ENCODE peak calls at places on chromosome 9, in eight cellular contexts. One of them, this sample, is unnamed.

GRCh38 chr9:130222833-130223232 is 42.7 kb upstream of the HMCN2 start:
- DNase-seq in CD4-positive, CD25-positive, alpha-beta regulatory T cell: no peak
- DNase-seq in heart right ventricle: no peak
- DNase-seq in effector memory CD4-positive, alpha-beta T cell: no peak
- DNase-seq in mesendoderm: no peak
- DNase-seq in prostate gland: no peak
- DNase-seq in activated CD8-positive, alpha-beta memory T cell treated with anti-CD3 and anti-CD28 coated beads, Interleukin-2, amount 50 U/mL, for 48 hours: no peak
- DNase-seq in GM23248: no peak
- DNase-seq in this sample: no peak

GRCh38 chr9:123375725-123376132 is 19.7 kb downstream of the CRB2 start:
- DNase-seq in CD4-positive, CD25-positive, alpha-beta regulatory T cell: no peak
- DNase-seq in heart right ventricle: no peak
- DNase-seq in effector memory CD4-positive, alpha-beta T cell: no peak
- DNase-seq in mesendoderm: peak
- DNase-seq in prostate gland: no peak
- DNase-seq in activated CD8-positive, alpha-beta memory T cell treated with anti-CD3 and anti-CD28 coated beads, Interleukin-2, amount 50 U/mL, for 48 hours: no peak
- DNase-seq in GM23248: peak
- DNase-seq in this sample: no peak

GRCh38 chr9:91310037-91310436 is 51.7 kb downstream of the AUH start:
- DNase-seq in CD4-positive, CD25-positive, alpha-beta regulatory T cell: no peak
- DNase-seq in heart right ventricle: no peak
- DNase-seq in effector memory CD4-positive, alpha-beta T cell: no peak
- DNase-seq in mesendoderm: peak
- DNase-seq in prostate gland: no peak
- DNase-seq in activated CD8-positive, alpha-beta memory T cell treated with anti-CD3 and anti-CD28 coated beads, Interleukin-2, amount 50 U/mL, for 48 hours: no peak
- DNase-seq in GM23248: no peak
- DNase-seq in this sample: no peak

GRCh38 chr9:4887556-4887955 is 94.8 kb downstream of the RCL1 start:
- DNase-seq in CD4-positive, CD25-positive, alpha-beta regulatory T cell: no peak
- DNase-seq in heart right ventricle: peak
- DNase-seq in effector memory CD4-positive, alpha-beta T cell: no peak
- DNase-seq in mesendoderm: no peak
- DNase-seq in prostate gland: peak
- DNase-seq in activated CD8-positive, alpha-beta memory T cell treated with anti-CD3 and anti-CD28 coated beads, Interleukin-2, amount 50 U/mL, for 48 hours: no peak
- DNase-seq in GM23248: peak
- DNase-seq in this sample: peak

GRCh38 chr9:115144706-115145105 is 26.7 kb upstream of the TNC start:
- DNase-seq in CD4-positive, CD25-positive, alpha-beta regulatory T cell: no peak
- DNase-seq in heart right ventricle: no peak
- DNase-seq in effector memory CD4-positive, alpha-beta T cell: no peak
- DNase-seq in mesendoderm: peak
- DNase-seq in prostate gland: no peak
- DNase-seq in activated CD8-positive, alpha-beta memory T cell treated with anti-CD3 and anti-CD28 coated beads, Interleukin-2, amount 50 U/mL, for 48 hours: no peak
- DNase-seq in GM23248: no peak
- DNase-seq in this sample: no peak

GRCh38 chr9:111621895-111622480 is 9.1 kb upstream of the DNAJC25 start:
- DNase-seq in CD4-positive, CD25-positive, alpha-beta regulatory T cell: no peak
- DNase-seq in heart right ventricle: peak
- DNase-seq in effector memory CD4-positive, alpha-beta T cell: no peak
- DNase-seq in mesendoderm: no peak
- DNase-seq in prostate gland: peak
- DNase-seq in activated CD8-positive, alpha-beta memory T cell treated with anti-CD3 and anti-CD28 coated beads, Interleukin-2, amount 50 U/mL, for 48 hours: no peak
- DNase-seq in GM23248: peak
- DNase-seq in this sample: peak

GRCh38 chr9:13967011-13967410 is 346.9 kb downstream of the NFIB start:
- DNase-seq in CD4-positive, CD25-positive, alpha-beta regulatory T cell: no peak
- DNase-seq in heart right ventricle: no peak
- DNase-seq in effector memory CD4-positive, alpha-beta T cell: no peak
- DNase-seq in mesendoderm: peak
- DNase-seq in prostate gland: no peak
- DNase-seq in activated CD8-positive, alpha-beta memory T cell treated with anti-CD3 and anti-CD28 coated beads, Interleukin-2, amount 50 U/mL, for 48 hours: no peak
- DNase-seq in GM23248: no peak
- DNase-seq in this sample: no peak

GRCh38 chr9:92406506-92406905 is 2.1 kb upstream of the OGN start:
- DNase-seq in CD4-positive, CD25-positive, alpha-beta regulatory T cell: peak
- DNase-seq in heart right ventricle: peak
- DNase-seq in effector memory CD4-positive, alpha-beta T cell: peak
- DNase-seq in mesendoderm: no peak
- DNase-seq in prostate gland: peak
- DNase-seq in activated CD8-positive, alpha-beta memory T cell treated with anti-CD3 and anti-CD28 coated beads, Interleukin-2, amount 50 U/mL, for 48 hours: no peak
- DNase-seq in GM23248: no peak
- DNase-seq in this sample: no peak

GRCh38 chr9:93451762-93452709 is 551 bp downstream of the FAM120A start:
- DNase-seq in CD4-positive, CD25-positive, alpha-beta regulatory T cell: peak
- DNase-seq in heart right ventricle: peak
- DNase-seq in effector memory CD4-positive, alpha-beta T cell: peak
- DNase-seq in mesendoderm: peak
- DNase-seq in prostate gland: peak
- DNase-seq in activated CD8-positive, alpha-beta memory T cell treated with anti-CD3 and anti-CD28 coated beads, Interleukin-2, amount 50 U/mL, for 48 hours: peak
- DNase-seq in GM23248: peak
- DNase-seq in this sample: peak

GRCh38 chr9:130382086-130382485 is 62.7 kb upstream of the ASS1 start:
- DNase-seq in CD4-positive, CD25-positive, alpha-beta regulatory T cell: no peak
- DNase-seq in heart right ventricle: no peak
- DNase-seq in effector memory CD4-positive, alpha-beta T cell: no peak
- DNase-seq in mesendoderm: no peak
- DNase-seq in prostate gland: no peak
- DNase-seq in activated CD8-positive, alpha-beta memory T cell treated with anti-CD3 and anti-CD28 coated beads, Interleukin-2, amount 50 U/mL, for 48 hours: no peak
- DNase-seq in GM23248: no peak
- DNase-seq in this sample: no peak

GRCh38 chr9:557601-558201 is 283.8 kb upstream of the DMRT1 start:
- DNase-seq in CD4-positive, CD25-positive, alpha-beta regulatory T cell: no peak
- DNase-seq in heart right ventricle: no peak
- DNase-seq in effector memory CD4-positive, alpha-beta T cell: no peak
- DNase-seq in mesendoderm: peak
- DNase-seq in prostate gland: no peak
- DNase-seq in activated CD8-positive, alpha-beta memory T cell treated with anti-CD3 and anti-CD28 coated beads, Interleukin-2, amount 50 U/mL, for 48 hours: no peak
- DNase-seq in GM23248: no peak
- DNase-seq in this sample: peak

GRCh38 chr9:33248606-33249005 is 8.6 kb downstream of the SPINK4 start:
- DNase-seq in CD4-positive, CD25-positive, alpha-beta regulatory T cell: no peak
- DNase-seq in heart right ventricle: no peak
- DNase-seq in effector memory CD4-positive, alpha-beta T cell: no peak
- DNase-seq in mesendoderm: no peak
- DNase-seq in prostate gland: no peak
- DNase-seq in activated CD8-positive, alpha-beta memory T cell treated with anti-CD3 and anti-CD28 coated beads, Interleukin-2, amount 50 U/mL, for 48 hours: peak
- DNase-seq in GM23248: no peak
- DNase-seq in this sample: no peak

GRCh38 chr9:108671156-108671555 is 184.6 kb downstream of the ACTL7B start:
- DNase-seq in CD4-positive, CD25-positive, alpha-beta regulatory T cell: no peak
- DNase-seq in heart right ventricle: no peak
- DNase-seq in effector memory CD4-positive, alpha-beta T cell: no peak
- DNase-seq in mesendoderm: peak
- DNase-seq in prostate gland: no peak
- DNase-seq in activated CD8-positive, alpha-beta memory T cell treated with anti-CD3 and anti-CD28 coated beads, Interleukin-2, amount 50 U/mL, for 48 hours: no peak
- DNase-seq in GM23248: peak
- DNase-seq in this sample: peak

GRCh38 chr9:127535834-127536233 is 76.2 kb upstream of the STXBP1 start:
- DNase-seq in CD4-positive, CD25-positive, alpha-beta regulatory T cell: no peak
- DNase-seq in heart right ventricle: no peak
- DNase-seq in effector memory CD4-positive, alpha-beta T cell: no peak
- DNase-seq in mesendoderm: no peak
- DNase-seq in prostate gland: no peak
- DNase-seq in activated CD8-positive, alpha-beta memory T cell treated with anti-CD3 and anti-CD28 coated beads, Interleukin-2, amount 50 U/mL, for 48 hours: no peak
- DNase-seq in GM23248: peak
- DNase-seq in this sample: no peak

GRCh38 chr9:121819511-121820231 is 168.2 kb downstream of the DAB2IP start:
- DNase-seq in CD4-positive, CD25-positive, alpha-beta regulatory T cell: no peak
- DNase-seq in heart right ventricle: no peak
- DNase-seq in effector memory CD4-positive, alpha-beta T cell: no peak
- DNase-seq in mesendoderm: peak
- DNase-seq in prostate gland: no peak
- DNase-seq in activated CD8-positive, alpha-beta memory T cell treated with anti-CD3 and anti-CD28 coated beads, Interleukin-2, amount 50 U/mL, for 48 hours: no peak
- DNase-seq in GM23248: peak
- DNase-seq in this sample: no peak

GRCh38 chr9:70435948-70436347 is 21.5 kb upstream of the KLF9 start:
- DNase-seq in CD4-positive, CD25-positive, alpha-beta regulatory T cell: no peak
- DNase-seq in heart right ventricle: peak
- DNase-seq in effector memory CD4-positive, alpha-beta T cell: no peak
- DNase-seq in mesendoderm: no peak
- DNase-seq in prostate gland: no peak
- DNase-seq in activated CD8-positive, alpha-beta memory T cell treated with anti-CD3 and anti-CD28 coated beads, Interleukin-2, amount 50 U/mL, for 48 hours: no peak
- DNase-seq in GM23248: peak
- DNase-seq in this sample: peak

GRCh38 chr9:99253772-99254431 is 31.8 kb downstream of the SEC61B start:
- DNase-seq in CD4-positive, CD25-positive, alpha-beta regulatory T cell: peak
- DNase-seq in heart right ventricle: no peak
- DNase-seq in effector memory CD4-positive, alpha-beta T cell: peak
- DNase-seq in mesendoderm: peak
- DNase-seq in prostate gland: no peak
- DNase-seq in activated CD8-positive, alpha-beta memory T cell treated with anti-CD3 and anti-CD28 coated beads, Interleukin-2, amount 50 U/mL, for 48 hours: peak
- DNase-seq in GM23248: no peak
- DNase-seq in this sample: peak

GRCh38 chr9:112028242-112029221 is 131.9 kb downstream of the UGCG start:
- DNase-seq in CD4-positive, CD25-positive, alpha-beta regulatory T cell: no peak
- DNase-seq in heart right ventricle: no peak
- DNase-seq in effector memory CD4-positive, alpha-beta T cell: no peak
- DNase-seq in mesendoderm: no peak
- DNase-seq in prostate gland: no peak
- DNase-seq in activated CD8-positive, alpha-beta memory T cell treated with anti-CD3 and anti-CD28 coated beads, Interleukin-2, amount 50 U/mL, for 48 hours: no peak
- DNase-seq in GM23248: no peak
- DNase-seq in this sample: no peak

GRCh38 chr9:127451681-127452480 is 571 bp downstream of the LRSAM1 start:
- DNase-seq in CD4-positive, CD25-positive, alpha-beta regulatory T cell: peak
- DNase-seq in heart right ventricle: peak
- DNase-seq in effector memory CD4-positive, alpha-beta T cell: peak
- DNase-seq in mesendoderm: peak
- DNase-seq in prostate gland: peak
- DNase-seq in activated CD8-positive, alpha-beta memory T cell treated with anti-CD3 and anti-CD28 coated beads, Interleukin-2, amount 50 U/mL, for 48 hours: peak
- DNase-seq in GM23248: peak
- DNase-seq in this sample: peak

GRCh38 chr9:112558476-112558875 is 71.8 kb downstream of the KIAA1958 start:
- DNase-seq in CD4-positive, CD25-positive, alpha-beta regulatory T cell: no peak
- DNase-seq in heart right ventricle: no peak
- DNase-seq in effector memory CD4-positive, alpha-beta T cell: no peak
- DNase-seq in mesendoderm: no peak
- DNase-seq in prostate gland: no peak
- DNase-seq in activated CD8-positive, alpha-beta memory T cell treated with anti-CD3 and anti-CD28 coated beads, Interleukin-2, amount 50 U/mL, for 48 hours: no peak
- DNase-seq in GM23248: peak
- DNase-seq in this sample: peak

GRCh38 chr9:87497604-87498045 is at the start of gene DAPK1:
- DNase-seq in CD4-positive, CD25-positive, alpha-beta regulatory T cell: no peak
- DNase-seq in heart right ventricle: peak
- DNase-seq in effector memory CD4-positive, alpha-beta T cell: no peak
- DNase-seq in mesendoderm: peak
- DNase-seq in prostate gland: peak
- DNase-seq in activated CD8-positive, alpha-beta memory T cell treated with anti-CD3 and anti-CD28 coated beads, Interleukin-2, amount 50 U/mL, for 48 hours: peak
- DNase-seq in GM23248: peak
- DNase-seq in this sample: peak

GRCh38 chr9:137189297-137190295 is 1.1 kb downstream of the SSNA1 start:
- DNase-seq in CD4-positive, CD25-positive, alpha-beta regulatory T cell: no peak
- DNase-seq in heart right ventricle: no peak
- DNase-seq in effector memory CD4-positive, alpha-beta T cell: no peak
- DNase-seq in mesendoderm: no peak
- DNase-seq in prostate gland: no peak
- DNase-seq in activated CD8-positive, alpha-beta memory T cell treated with anti-CD3 and anti-CD28 coated beads, Interleukin-2, amount 50 U/mL, for 48 hours: no peak
- DNase-seq in GM23248: peak
- DNase-seq in this sample: no peak

GRCh38 chr9:18786196-18786595 is 246.8 kb downstream of the SAXO1 start:
- DNase-seq in CD4-positive, CD25-positive, alpha-beta regulatory T cell: no peak
- DNase-seq in heart right ventricle: no peak
- DNase-seq in effector memory CD4-positive, alpha-beta T cell: no peak
- DNase-seq in mesendoderm: no peak
- DNase-seq in prostate gland: no peak
- DNase-seq in activated CD8-positive, alpha-beta memory T cell treated with anti-CD3 and anti-CD28 coated beads, Interleukin-2, amount 50 U/mL, for 48 hours: no peak
- DNase-seq in GM23248: peak
- DNase-seq in this sample: no peak

GRCh38 chr9:34145165-34145564 is 18.7 kb upstream of the DCAF12 start:
- DNase-seq in CD4-positive, CD25-positive, alpha-beta regulatory T cell: no peak
- DNase-seq in heart right ventricle: no peak
- DNase-seq in effector memory CD4-positive, alpha-beta T cell: no peak
- DNase-seq in mesendoderm: peak
- DNase-seq in prostate gland: no peak
- DNase-seq in activated CD8-positive, alpha-beta memory T cell treated with anti-CD3 and anti-CD28 coated beads, Interleukin-2, amount 50 U/mL, for 48 hours: no peak
- DNase-seq in GM23248: peak
- DNase-seq in this sample: no peak

GRCh38 chr9:90858505-90858904 is 56.9 kb downstream of the SYK start:
- DNase-seq in CD4-positive, CD25-positive, alpha-beta regulatory T cell: no peak
- DNase-seq in heart right ventricle: no peak
- DNase-seq in effector memory CD4-positive, alpha-beta T cell: no peak
- DNase-seq in mesendoderm: no peak
- DNase-seq in prostate gland: no peak
- DNase-seq in activated CD8-positive, alpha-beta memory T cell treated with anti-CD3 and anti-CD28 coated beads, Interleukin-2, amount 50 U/mL, for 48 hours: peak
- DNase-seq in GM23248: no peak
- DNase-seq in this sample: no peak

GRCh38 chr9:99231708-99232107 is 9.6 kb downstream of the SEC61B start:
- DNase-seq in CD4-positive, CD25-positive, alpha-beta regulatory T cell: no peak
- DNase-seq in heart right ventricle: no peak
- DNase-seq in effector memory CD4-positive, alpha-beta T cell: no peak
- DNase-seq in mesendoderm: peak
- DNase-seq in prostate gland: no peak
- DNase-seq in activated CD8-positive, alpha-beta memory T cell treated with anti-CD3 and anti-CD28 coated beads, Interleukin-2, amount 50 U/mL, for 48 hours: no peak
- DNase-seq in GM23248: peak
- DNase-seq in this sample: no peak

GRCh38 chr9:124774131-124774978 is 2.6 kb upstream of the OLFML2A start:
- DNase-seq in CD4-positive, CD25-positive, alpha-beta regulatory T cell: peak
- DNase-seq in heart right ventricle: peak
- DNase-seq in effector memory CD4-positive, alpha-beta T cell: peak
- DNase-seq in mesendoderm: peak
- DNase-seq in prostate gland: peak
- DNase-seq in activated CD8-positive, alpha-beta memory T cell treated with anti-CD3 and anti-CD28 coated beads, Interleukin-2, amount 50 U/mL, for 48 hours: peak
- DNase-seq in GM23248: peak
- DNase-seq in this sample: peak

GRCh38 chr9:7171461-7171860 is 413.7 kb downstream of the KDM4C start:
- DNase-seq in CD4-positive, CD25-positive, alpha-beta regulatory T cell: no peak
- DNase-seq in heart right ventricle: no peak
- DNase-seq in effector memory CD4-positive, alpha-beta T cell: no peak
- DNase-seq in mesendoderm: peak
- DNase-seq in prostate gland: no peak
- DNase-seq in activated CD8-positive, alpha-beta memory T cell treated with anti-CD3 and anti-CD28 coated beads, Interleukin-2, amount 50 U/mL, for 48 hours: no peak
- DNase-seq in GM23248: no peak
- DNase-seq in this sample: no peak

GRCh38 chr9:72440383-72440782 is 75.4 kb upstream of the ZFAND5 start:
- DNase-seq in CD4-positive, CD25-positive, alpha-beta regulatory T cell: no peak
- DNase-seq in heart right ventricle: no peak
- DNase-seq in effector memory CD4-positive, alpha-beta T cell: no peak
- DNase-seq in mesendoderm: no peak
- DNase-seq in prostate gland: no peak
- DNase-seq in activated CD8-positive, alpha-beta memory T cell treated with anti-CD3 and anti-CD28 coated beads, Interleukin-2, amount 50 U/mL, for 48 hours: no peak
- DNase-seq in GM23248: no peak
- DNase-seq in this sample: no peak

GRCh38 chr9:72597606-72598005 is 76.2 kb downstream of the TMC1 start:
- DNase-seq in CD4-positive, CD25-positive, alpha-beta regulatory T cell: no peak
- DNase-seq in heart right ventricle: no peak
- DNase-seq in effector memory CD4-positive, alpha-beta T cell: no peak
- DNase-seq in mesendoderm: no peak
- DNase-seq in prostate gland: no peak
- DNase-seq in activated CD8-positive, alpha-beta memory T cell treated with anti-CD3 and anti-CD28 coated beads, Interleukin-2, amount 50 U/mL, for 48 hours: no peak
- DNase-seq in GM23248: no peak
- DNase-seq in this sample: no peak

GRCh38 chr9:22976454-22976853 is 529.8 kb downstream of the DMRTA1 start:
- DNase-seq in CD4-positive, CD25-positive, alpha-beta regulatory T cell: no peak
- DNase-seq in heart right ventricle: no peak
- DNase-seq in effector memory CD4-positive, alpha-beta T cell: no peak
- DNase-seq in mesendoderm: no peak
- DNase-seq in prostate gland: no peak
- DNase-seq in activated CD8-positive, alpha-beta memory T cell treated with anti-CD3 and anti-CD28 coated beads, Interleukin-2, amount 50 U/mL, for 48 hours: no peak
- DNase-seq in GM23248: peak
- DNase-seq in this sample: no peak

GRCh38 chr9:6415266-6415665 is 2.3 kb downstream of the UHRF2 start:
- DNase-seq in CD4-positive, CD25-positive, alpha-beta regulatory T cell: no peak
- DNase-seq in heart right ventricle: no peak
- DNase-seq in effector memory CD4-positive, alpha-beta T cell: no peak
- DNase-seq in mesendoderm: peak
- DNase-seq in prostate gland: no peak
- DNase-seq in activated CD8-positive, alpha-beta memory T cell treated with anti-CD3 and anti-CD28 coated beads, Interleukin-2, amount 50 U/mL, for 48 hours: no peak
- DNase-seq in GM23248: peak
- DNase-seq in this sample: peak

GRCh38 chr9:87599901-87600610 is 102.4 kb downstream of the DAPK1 start:
- DNase-seq in CD4-positive, CD25-positive, alpha-beta regulatory T cell: no peak
- DNase-seq in heart right ventricle: peak
- DNase-seq in effector memory CD4-positive, alpha-beta T cell: no peak
- DNase-seq in mesendoderm: peak
- DNase-seq in prostate gland: no peak
- DNase-seq in activated CD8-positive, alpha-beta memory T cell treated with anti-CD3 and anti-CD28 coated beads, Interleukin-2, amount 50 U/mL, for 48 hours: no peak
- DNase-seq in GM23248: peak
- DNase-seq in this sample: no peak

GRCh38 chr9:128637656-128638055 is 19.0 kb downstream of the DYNC2I2 start:
- DNase-seq in CD4-positive, CD25-positive, alpha-beta regulatory T cell: no peak
- DNase-seq in heart right ventricle: no peak
- DNase-seq in effector memory CD4-positive, alpha-beta T cell: no peak
- DNase-seq in mesendoderm: no peak
- DNase-seq in prostate gland: no peak
- DNase-seq in activated CD8-positive, alpha-beta memory T cell treated with anti-CD3 and anti-CD28 coated beads, Interleukin-2, amount 50 U/mL, for 48 hours: no peak
- DNase-seq in GM23248: no peak
- DNase-seq in this sample: no peak

This sample was measured in mammary epithelial cell.